ENCODE peak calls at places on chromosome 9, in nine cellular contexts. S, L, F, K, V, I, H, M and Q are unnamed samples.

GRCh38 chr9:123375725-123376132 is 19.7 kb downstream of the CRB2 start:
- DNase-seq in K (no peak), M (peak; percentile 84), S (no peak), V (no peak), I (no peak), F (peak; percentile 18), H (no peak), L (no peak), Q (peak; percentile 75)

GRCh38 chr9:9791621-9792020 is 821.2 kb downstream of the PTPRD start:
- DNase-seq in I (no peak), S (no peak), H (no peak), L (peak; percentile 61), K (peak; percentile 7), M (no peak), F (no peak), V (no peak), Q (no peak)

GRCh38 chr9:86822414-86822813 is 124.9 kb downstream of the GAS1 start:
- DNase-seq in F (no peak), L (no peak), H (no peak), M (no peak), V (no peak), I (no peak), S (no peak), K (no peak), Q (no peak)

GRCh38 chr9:131733601-131734061 is 6.2 kb downstream of the RAPGEF1 start:
- DNase-seq in H (no peak), S (no peak), K (peak; percentile 94), M (no peak), V (peak; percentile 94), L (no peak), F (peak; percentile 99), I (peak; percentile 87), Q (peak; percentile 77)

GRCh38 chr9:94649100-94649855 is 10.0 kb upstream of the FBP1 start:
- DNase-seq in L (no peak), K (peak; percentile 76), M (no peak), H (no peak), F (peak; percentile 90), S (no peak), V (no peak), I (no peak), Q (no peak)

GRCh38 chr9:99778308-99778707 is 43.4 kb upstream of the NR4A3 start:
- DNase-seq in L (no peak), F (peak; percentile 77), M (no peak), V (peak; percentile 56), S (peak; percentile 6), I (no peak), K (peak; percentile 79), H (no peak), Q (no peak)

GRCh38 chr9:13567833-13568232 is 288.3 kb upstream of the MPDZ start:
- DNase-seq in I (no peak), S (no peak), V (no peak), H (no peak), M (no peak), F (no peak), K (peak; percentile 31), L (no peak), Q (no peak)

GRCh38 chr9:14424983-14425382 is 111.0 kb upstream of the NFIB start:
- DNase-seq in M (no peak), V (no peak), K (no peak), F (no peak), L (no peak), I (no peak), S (no peak), H (no peak), Q (no peak)

GRCh38 chr9:129235931-129236331 is 57.9 kb upstream of the IER5L start:
- DNase-seq in L (peak; percentile 95), I (no peak), F (no peak), S (peak; percentile 40), V (no peak), M (no peak), K (no peak), H (no peak), Q (peak; percentile 70)

GRCh38 chr9:131530546-131530929 is 525 bp downstream of the UCK1 start:
- DNase-seq in V (peak; percentile 89), L (peak; percentile 29), S (no peak), F (no peak), K (peak; percentile 38), M (peak; percentile 76), I (peak; percentile 64), H (peak; percentile 32), Q (peak; percentile 87)

GRCh38 chr9:122374885-122375420 is 4.1 kb downstream of the PTGS1 start:
- DNase-seq in F (peak; percentile 37), K (peak; percentile 66), H (no peak), I (no peak), L (no peak), S (no peak), M (peak; percentile 95), V (peak; percentile 35), Q (peak; percentile 81)

GRCh38 chr9:25724424-25724823 is 46.2 kb upstream of the TUSC1 start:
- DNase-seq in K (peak; percentile 28), H (no peak), F (peak; percentile 20), S (no peak), I (no peak), V (peak; percentile 28), M (no peak), L (no peak), Q (no peak)

GRCh38 chr9:70924380-70924779 is 197.0 kb downstream of the TRPM3 start:
- DNase-seq in S (no peak), V (no peak), F (peak; percentile 92), K (peak; percentile 93), I (no peak), M (no peak), L (no peak), H (no peak), Q (no peak)

GRCh38 chr9:134616341-134616740 is 25.3 kb upstream of the COL5A1 start:
- DNase-seq in F (no peak), K (peak; percentile 37), V (no peak), M (no peak), H (no peak), S (no peak), I (no peak), L (no peak), Q (no peak)

GRCh38 chr9:92730897-92731296 is 33.7 kb downstream of the BICD2 start:
- DNase-seq in L (no peak), H (no peak), M (no peak), I (no peak), K (no peak), S (no peak), F (no peak), V (no peak), Q (peak; percentile 59)

GRCh38 chr9:3916984-3917383 is 382.9 kb downstream of the GLIS3 start:
- DNase-seq in K (peak; percentile 90), L (no peak), H (no peak), S (no peak), F (peak; percentile 64), M (no peak), V (no peak), I (no peak), Q (no peak)

GRCh38 chr9:71279188-71279739 is 157.8 kb upstream of the TRPM3 start:
- DNase-seq in I (no peak), S (no peak), L (no peak), F (no peak), M (no peak), V (no peak), K (no peak), H (no peak), Q (no peak)

GRCh38 chr9:121563881-121564460 is 64.3 kb upstream of the GGTA1 start:
- DNase-seq in I (no peak), K (no peak), M (no peak), S (no peak), V (no peak), L (no peak), F (no peak), H (no peak), Q (no peak)

GRCh38 chr9:130262061-130262745 is 3.4 kb upstream of the HMCN2 start:
- DNase-seq in M (peak; percentile 62), K (no peak), V (no peak), F (no peak), I (no peak), S (no peak), L (no peak), H (no peak), Q (peak; percentile 9)

GRCh38 chr9:34547960-34548603 is 25.3 kb upstream of the ENHO start:
- DNase-seq in S (no peak), L (peak; percentile 18), I (no peak), K (peak; percentile 61), V (peak; percentile 54), F (peak; percentile 8), H (peak; percentile 83), M (peak; percentile 85), Q (peak; percentile 87)

GRCh38 chr9:5425006-5425628 is 12.6 kb downstream of the PLGRKT start:
- DNase-seq in H (no peak), M (no peak), I (no peak), S (no peak), V (no peak), K (peak; percentile 54), F (no peak), L (peak; percentile 56), Q (no peak)

GRCh38 chr9:132756214-132756799 is 86.0 kb downstream of the GTF3C4 start:
- DNase-seq in I (no peak), V (no peak), S (no peak), H (no peak), L (no peak), M (peak; percentile 20), K (no peak), F (no peak), Q (peak; percentile 58)